ENCODE peak calls at places on chromosome 7, in six cellular contexts. T, N, O, Y, P and W are unnamed samples.

GRCh38 chr7:14841850-14842249 is 60.7 kb downstream of the DGKB start:
- DNase-seq in Y (no peak), O (peak; percentile 63), T (no peak), P (no peak), N (no peak), W (no peak)

GRCh38 chr7:74275401-74275881 is 13.8 kb upstream of the CLIP2 start:
- DNase-seq in T (no peak), O (no peak), P (peak; percentile 77), Y (peak; percentile 82), N (no peak), W (peak; percentile 58)

GRCh38 chr7:115227473-115228235 is 305.8 kb downstream of the MDFIC start:
- DNase-seq in N (no peak), P (no peak), Y (no peak), T (no peak), O (no peak), W (no peak)

GRCh38 chr7:68678196-68678595 is 920.1 kb upstream of the AUTS2 start:
- DNase-seq in P (no peak), O (no peak), T (no peak), Y (no peak), N (no peak), W (no peak)

GRCh38 chr7:111872837-111873646 is 310.8 kb upstream of the IMMP2L start:
- DNase-seq in O (no peak), Y (peak; percentile 35), N (no peak), T (no peak), P (no peak), W (no peak)

GRCh38 chr7:83201355-83201754 is 38.7 kb upstream of the PCLO start:
- DNase-seq in Y (peak; percentile 20), P (no peak), N (no peak), T (no peak), O (no peak), W (no peak)

GRCh38 chr7:4840097-4840501 is 21.7 kb downstream of the PAPOLB start:
- DNase-seq in T (no peak), N (no peak), P (no peak), O (no peak), Y (no peak), W (no peak)

GRCh38 chr7:140400381-140400780 is 2.1 kb upstream of the SLC37A3 start:
- DNase-seq in Y (no peak), P (no peak), O (no peak), T (no peak), N (no peak), W (no peak)

GRCh38 chr7:18753972-18754610 is 258.5 kb downstream of the HDAC9 start:
- DNase-seq in T (no peak), Y (no peak), O (no peak), N (no peak), P (no peak), W (no peak)

GRCh38 chr7:27176343-27176731 is 2.2 kb upstream of the HOXA10 start:
- DNase-seq in P (no peak), O (no peak), Y (peak; percentile 12), T (no peak), N (no peak), W (no peak)

GRCh38 chr7:193538-194256 is 1.3 kb downstream of the FAM20C start:
- DNase-seq in Y (peak; percentile 46), T (no peak), N (peak; percentile 37), O (no peak), P (peak; percentile 70), W (no peak)

GRCh38 chr7:47249361-47249760 is 332.6 kb downstream of the TNS3 start:
- DNase-seq in Y (no peak), P (no peak), O (no peak), T (no peak), N (no peak), W (no peak)

GRCh38 chr7:2681954-2682799 is 5.8 kb upstream of the AMZ1 start:
- DNase-seq in O (no peak), T (no peak), P (no peak), Y (no peak), N (no peak), W (no peak)

GRCh38 chr7:26127411-26127810 is 24.6 kb upstream of the NFE2L3 start:
- DNase-seq in Y (no peak), N (no peak), P (no peak), T (no peak), O (no peak), W (peak; percentile 58)

GRCh38 chr7:114158275-114158674 is 239.5 kb upstream of the PPP1R3A start:
- DNase-seq in P (no peak), N (no peak), O (no peak), T (no peak), Y (no peak), W (no peak)

GRCh38 chr7:131830681-131831080 is 274.3 kb upstream of the PODXL start:
- DNase-seq in Y (no peak), T (no peak), O (no peak), N (no peak), P (no peak), W (no peak)

GRCh38 chr7:18693401-18693800 is 197.9 kb downstream of the HDAC9 start:
- DNase-seq in N (peak; percentile 74), T (no peak), P (peak; percentile 25), O (peak; percentile 71), Y (peak; percentile 68), W (no peak)

GRCh38 chr7:44380831-44381493 is 55.6 kb upstream of the CAMK2B start:
- DNase-seq in T (no peak), O (no peak), P (no peak), N (no peak), Y (no peak), W (no peak)

GRCh38 chr7:70267381-70267780 is 669.1 kb downstream of the AUTS2 start:
- DNase-seq in P (peak; percentile 12), T (no peak), Y (no peak), O (no peak), N (no peak), W (no peak)

GRCh38 chr7:25007668-25008067 is 27.7 kb upstream of the OSBPL3 start:
- DNase-seq in P (no peak), T (no peak), O (no peak), N (no peak), Y (no peak), W (no peak)

GRCh38 chr7:44431091-44431608 is 59.3 kb downstream of the NUDCD3 start:
- DNase-seq in Y (peak; percentile 69), O (peak; percentile 9), T (peak; percentile 80), N (peak; percentile 17), P (peak; percentile 47), W (peak; percentile 84)

GRCh38 chr7:117112640-117113039 is 159.3 kb downstream of the ST7 start:
- DNase-seq in O (no peak), T (no peak), Y (no peak), N (no peak), P (no peak), W (no peak)

GRCh38 chr7:117114272-117114671 is 161.0 kb downstream of the ST7 start:
- DNase-seq in T (no peak), P (no peak), O (no peak), Y (no peak), N (no peak), W (no peak)

GRCh38 chr7:117113871-117114270 is 160.6 kb downstream of the ST7 start:
- DNase-seq in P (no peak), O (no peak), N (no peak), T (no peak), Y (no peak), W (no peak)

GRCh38 chr7:117111532-117111931 is 158.2 kb downstream of the ST7 start:
- DNase-seq in Y (no peak), P (no peak), N (no peak), T (no peak), O (no peak), W (no peak)

DNA sequence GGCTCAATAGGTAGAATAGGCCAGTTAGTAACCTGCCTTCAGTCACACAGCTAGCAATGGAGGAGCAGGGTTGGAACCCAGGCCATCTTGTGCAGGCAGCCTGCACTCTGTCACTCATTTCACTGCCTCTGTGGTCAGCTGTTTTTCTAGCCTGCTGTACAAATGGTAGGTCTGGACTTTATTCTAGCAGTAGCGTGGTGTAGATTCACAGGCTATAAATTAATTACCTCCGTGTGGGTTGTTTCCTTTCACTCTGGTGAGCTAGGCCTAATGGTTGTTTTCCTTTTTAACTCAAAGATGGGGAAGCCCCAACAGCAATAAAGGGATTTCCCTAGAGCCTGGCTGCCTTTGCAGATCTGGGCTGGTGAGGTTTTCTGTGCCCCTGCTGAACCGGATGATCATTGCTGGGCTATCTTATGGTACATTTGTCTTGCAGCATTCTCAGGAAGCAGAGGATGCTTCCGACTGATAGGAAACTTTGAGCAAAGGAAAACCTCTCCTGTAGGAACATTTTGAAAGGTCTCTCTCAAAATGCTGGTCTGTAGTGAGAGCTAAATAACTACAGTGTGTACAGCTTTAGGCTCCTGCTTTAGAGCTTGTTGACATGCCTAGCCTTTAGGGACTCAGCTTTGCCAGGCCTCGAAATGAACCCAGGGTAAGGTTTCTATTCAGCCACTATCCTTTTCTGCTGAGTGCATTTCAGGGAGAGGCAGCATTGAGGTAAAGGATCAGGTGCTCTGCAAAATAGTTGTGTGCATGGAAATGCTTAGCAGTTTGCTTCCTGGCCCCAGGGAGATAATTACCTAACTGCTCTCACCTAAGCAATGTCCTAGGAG is 157.4 kb downstream of the ST7 start:
- DNase-seq in O (no peak), T (peak; percentile 91), N (peak; percentile 35), Y (no peak), P (peak; percentile 80), W (no peak)
- TF ChIP-seq EZH2phosphoT487 in O (no peak), T (no peak), N (no peak), Y (no peak), P (no peak), W (no peak)

GRCh38 chr7:99623091-99623693 is 6.4 kb downstream of the ZSCAN25 start:
- DNase-seq in Y (no peak), P (no peak), T (no peak), O (no peak), N (no peak), W (no peak)

GRCh38 chr7:99619571-99620130 is 2.9 kb downstream of the ZSCAN25 start:
- DNase-seq in P (no peak), N (no peak), Y (no peak), O (no peak), T (no peak), W (no peak)

GRCh38 chr7:99618726-99619125 is 2.0 kb downstream of the ZSCAN25 start:
- DNase-seq in P (no peak), Y (no peak), O (peak; percentile 94), T (no peak), N (peak; percentile 20), W (no peak)

GRCh38 chr7:99622596-99622995 is 5.8 kb downstream of the ZSCAN25 start:
- DNase-seq in P (no peak), T (no peak), N (no peak), Y (no peak), O (no peak), W (no peak)

GRCh38 chr7:99621271-99621670 is 4.5 kb downstream of the ZSCAN25 start:
- DNase-seq in P (no peak), O (no peak), T (no peak), Y (no peak), N (no peak), W (no peak)
- H3K36me3 ChIP-seq in P (peaks cover 65% of the 10 kb centered on the region), O (peaks cover 57% of the 10 kb centered on the region), T (peaks cover 12% of the 10 kb centered on the region), Y (peaks cover 12% of the 10 kb centered on the region), N (no peaks in the 10 kb centered on the region), W (peaks cover 77% of the 10 kb centered on the region)

DNA sequence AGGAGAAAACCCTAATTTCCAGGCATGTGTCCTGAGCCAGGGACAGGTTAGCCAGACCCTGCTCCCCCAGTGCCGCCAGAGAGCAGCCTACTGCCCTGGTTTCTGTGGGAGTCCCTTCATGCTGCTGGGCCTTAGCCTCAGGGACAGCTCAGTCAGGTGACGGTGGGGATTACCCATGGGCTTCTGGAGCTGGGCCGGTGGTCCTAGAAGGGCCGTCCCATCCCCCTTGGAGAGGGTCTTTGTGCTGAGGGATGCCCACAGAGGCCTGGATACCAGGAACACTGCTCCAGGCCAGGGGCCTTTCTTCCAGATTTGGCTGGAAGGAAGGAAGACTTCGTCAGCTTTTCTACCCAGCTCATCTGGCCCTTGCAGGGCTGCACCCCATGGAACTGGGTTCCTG is 71.4 kb upstream of the ZNF722 start:
- DNase-seq in N (no peak), O (no peak), P (no peak), Y (no peak), T (no peak), W (no peak)
- H3K4me3 ChIP-seq in N (no peak overlapping the region), O (peak overlapping the region; percentile 73), P (peak overlapping the region; percentile 77), Y (no peak overlapping the region), T (no peak overlapping the region), W (no peak overlapping the region)

GRCh38 chr7:127730658-127731276 is 78.8 kb downstream of the SND1 start:
- DNase-seq in N (no peak), Y (peak; percentile 50), O (no peak), P (no peak), T (no peak), W (no peak)
- TF ChIP-seq EZH2phosphoT487 in N (no peak), Y (no peak), O (no peak), P (no peak), T (no peak), W (no peak)